ENCODE peak calls at places on chromosomes 1 and 21, in six cellular contexts. E is CD4-positive, alpha-beta T cell; F is lower lobe of right lung; P is trophoblast cell; I is coronary artery; D is CD8-positive, alpha-beta memory T cell. Y is an unnamed sample.

GRCh38 chr1:218570456-218570855 is 225.3 kb downstream of the TGFB2 start:
- DNase-seq in E (no peak), F (no peak), P (no peak), I (no peak), D (no peak), Y (no peak)

GRCh38 chr1:169110691-169111447 is 4.4 kb downstream of the ATP1B1 start:
- DNase-seq in E (no peak), F (peak), P (no peak), I (no peak), D (no peak), Y (no peak)

GRCh38 chr1:116489231-116489697 is 81.6 kb downstream of the CD58 start:
- DNase-seq in E (no peak), F (no peak), P (no peak), I (no peak), D (no peak), Y (no peak)

GRCh38 chr1:205387845-205388244 is 31.1 kb upstream of the KLHDC8A start:
- DNase-seq in E (no peak), F (no peak), P (no peak), I (no peak), D (no peak), Y (no peak)

GRCh38 chr1:223515416-223515815 is 122.2 kb downstream of the CCDC185 start:
- DNase-seq in E (peak), F (no peak), P (no peak), I (no peak), D (peak), Y (no peak)

GRCh38 chr1:154445040-154445472 is 39.9 kb downstream of the IL6R start:
- DNase-seq in E (no peak), F (no peak), P (no peak), I (no peak), D (no peak), Y (no peak)

GRCh38 chr21:26800001-26800400 is 45.2 kb downstream of the ADAMTS1 start:
- DNase-seq in E (no peak), F (no peak), P (no peak), I (no peak), D (no peak), Y (no peak)

GRCh38 chr1:220889848-220890287 is 10.6 kb downstream of the HLX start:
- DNase-seq in E (no peak), F (no peak), P (no peak), I (no peak), D (no peak), Y (no peak)

GRCh38 chr21:38282921-38283320 is 26.1 kb downstream of the KCNJ15 start:
- DNase-seq in E (no peak), F (no peak), P (no peak), I (no peak), D (no peak), Y (no peak)

GRCh38 chr1:173195596-173196088 is 11.5 kb downstream of the TNFSF4 start:
- DNase-seq in E (no peak), F (no peak), P (no peak), I (no peak), D (no peak), Y (no peak)

GRCh38 chr1:146020058-146020738 is 1.3 kb downstream of the HJV start:
- DNase-seq in E (no peak), F (no peak), P (no peak), I (no peak), D (no peak), Y (no peak)

GRCh38 chr1:101276818-101277217 is 40.0 kb downstream of the S1PR1 start:
- DNase-seq in E (no peak), F (no peak), P (no peak), I (no peak), D (no peak), Y (no peak)

GRCh38 chr1:230310381-230311163 is 115.6 kb downstream of the PGBD5 start:
- DNase-seq in E (peak), F (peak), P (peak), I (no peak), D (peak), Y (no peak)

DNA sequence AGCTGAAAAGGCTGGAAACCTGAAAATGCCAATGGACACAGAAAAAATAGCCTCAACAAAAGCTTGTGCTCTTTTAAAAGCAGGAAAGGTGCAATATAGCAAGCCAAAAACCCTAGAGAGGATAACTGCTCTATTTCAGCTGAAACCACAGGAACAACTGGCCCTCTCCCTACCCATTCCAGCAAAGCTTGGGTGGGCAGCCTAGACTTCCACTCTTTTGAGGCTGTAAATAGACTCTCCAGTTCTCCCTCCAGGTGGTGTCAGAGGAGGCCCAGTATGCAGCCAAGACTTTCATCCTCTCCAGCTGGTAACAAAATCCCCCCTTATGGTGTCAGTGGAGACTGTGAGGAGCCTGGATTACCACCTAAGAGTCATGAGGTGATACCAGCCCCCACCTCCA is 206.9 kb upstream of the PLD5 start:
- DNase-seq in E (no peak), F (no peak), P (no peak), I (no peak), D (no peak), Y (no peak)
- H3K27ac ChIP-seq in E (no peak), F (no peak), P (no peak), I (no peak), D (no peak), Y (no peak)

DNA sequence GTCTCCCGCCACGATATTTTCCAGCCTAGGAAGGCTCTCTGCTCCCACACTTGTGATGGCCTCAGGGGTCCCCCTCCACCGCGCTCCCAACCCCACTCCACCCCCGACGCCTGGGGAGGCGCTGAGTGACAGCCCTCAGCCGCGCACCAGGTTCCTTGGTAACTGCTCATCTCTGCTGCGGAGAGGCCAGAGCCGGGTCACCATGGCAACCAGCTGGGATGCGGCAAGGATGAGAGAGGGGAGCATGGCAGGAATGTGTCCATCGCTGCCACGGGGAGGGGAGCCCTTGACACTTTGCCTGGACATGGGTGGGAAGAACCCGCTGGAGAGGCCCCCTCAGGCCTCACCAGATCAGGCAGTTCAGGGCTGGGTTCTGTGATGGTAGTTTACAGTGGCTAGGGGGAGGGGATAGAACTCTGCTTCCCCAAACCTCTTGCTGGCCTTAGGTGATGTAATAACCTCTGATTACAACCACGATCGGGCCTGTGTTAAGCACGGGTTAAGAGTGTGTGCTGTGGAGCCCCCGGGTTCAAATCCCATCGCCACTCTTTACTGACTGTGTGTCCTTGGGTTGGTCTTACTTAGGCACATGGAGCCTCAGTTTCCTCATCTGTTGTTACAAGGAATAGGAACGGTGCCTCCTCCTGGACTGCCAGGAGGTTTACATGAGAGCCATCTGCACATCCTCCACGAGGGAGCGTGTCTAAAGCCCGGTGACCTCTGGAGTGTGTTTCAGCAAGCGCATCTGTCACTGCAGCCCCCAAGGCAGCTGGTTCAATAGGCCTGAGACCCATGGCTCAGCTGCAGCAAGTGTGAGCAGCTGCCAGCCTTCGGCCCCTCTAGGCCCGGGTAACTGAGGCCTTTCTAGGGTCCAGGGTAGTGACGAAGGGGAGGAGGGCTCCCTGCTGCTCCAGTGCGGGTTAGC is 6.3 kb downstream of the KIF17 start:
- DNase-seq in E (no peak), F (no peak), P (no peak), I (no peak), D (no peak), Y (no peak)
- H3K27ac ChIP-seq in E (no peak), F (no peak), P (no peak), I (no peak), D (no peak), Y (no peak)

GRCh38 chr1:85277027-85277625 is 694 bp upstream of the BCL10 start:
- DNase-seq in E (no peak), F (no peak), P (no peak), I (no peak), D (no peak), Y (no peak)
- H3K27ac ChIP-seq in E (peak), F (peak), P (peak), I (peak), D (peak), Y (peak)

GRCh38 chr1:234675006-234675405 is 65.0 kb upstream of the IRF2BP2 start:
- DNase-seq in E (no peak), F (no peak), P (no peak), I (no peak), D (no peak), Y (no peak)

GRCh38 chr1:234675561-234675960 is 65.6 kb upstream of the IRF2BP2 start:
- DNase-seq in E (no peak), F (no peak), P (no peak), I (no peak), D (no peak), Y (no peak)

GRCh38 chr1:234674218-234674815 is 64.3 kb upstream of the IRF2BP2 start:
- DNase-seq in E (no peak), F (no peak), P (no peak), I (no peak), D (no peak), Y (no peak)

GRCh38 chr1:234672349-234673135 is 62.6 kb upstream of the IRF2BP2 start:
- DNase-seq in E (no peak), F (no peak), P (no peak), I (no peak), D (no peak), Y (no peak)

GRCh38 chr1:234676103-234676594 is 66.2 kb upstream of the IRF2BP2 start:
- DNase-seq in E (peak), F (peak), P (peak), I (no peak), D (peak), Y (no peak)
- H3K27ac ChIP-seq in E (no peak), F (peak), P (no peak), I (peak), D (peak), Y (no peak)

GRCh38 chr21:28793043-28793442 is 199.6 kb downstream of the LTN1 start:
- DNase-seq in E (no peak), F (no peak), P (no peak), I (no peak), D (no peak), Y (no peak)
- H3K27ac ChIP-seq in E (no peak), F (no peak), P (no peak), I (no peak), D (no peak), Y (no peak)

DNA sequence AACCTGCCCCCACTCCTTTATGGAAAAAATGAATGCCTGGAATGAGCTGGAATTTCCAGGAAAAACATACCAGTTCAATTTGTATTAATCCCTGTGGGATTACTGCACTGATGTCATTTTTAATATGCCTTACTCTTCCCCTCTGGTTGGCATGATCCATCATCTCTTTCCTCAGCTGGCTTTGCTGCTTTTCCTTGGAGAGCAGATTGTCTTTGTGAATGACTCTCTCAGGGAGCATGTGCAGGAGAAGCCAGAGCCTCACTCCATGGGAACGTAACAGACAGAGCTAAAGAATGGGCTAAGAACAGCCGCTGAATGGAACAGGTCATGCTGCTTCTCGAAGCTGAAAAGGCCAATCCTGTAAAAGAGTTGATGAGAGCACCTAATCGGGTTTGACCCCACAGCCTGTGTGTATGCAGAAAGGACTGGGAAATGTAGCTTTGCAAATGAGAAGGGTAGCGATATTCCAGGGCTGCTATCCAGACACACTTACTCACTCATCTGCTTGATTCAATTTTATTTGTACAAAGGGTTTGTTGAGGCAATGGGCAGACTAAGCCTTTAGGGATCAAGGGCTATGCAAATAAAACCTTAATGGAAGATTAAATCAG is 20.7 kb downstream of the PHC2 start:
- DNase-seq in E (no peak), F (no peak), P (peak), I (peak), D (no peak), Y (no peak)
- H3K27ac ChIP-seq in E (no peak), F (no peak), P (no peak), I (peak), D (no peak), Y (no peak)

DNA sequence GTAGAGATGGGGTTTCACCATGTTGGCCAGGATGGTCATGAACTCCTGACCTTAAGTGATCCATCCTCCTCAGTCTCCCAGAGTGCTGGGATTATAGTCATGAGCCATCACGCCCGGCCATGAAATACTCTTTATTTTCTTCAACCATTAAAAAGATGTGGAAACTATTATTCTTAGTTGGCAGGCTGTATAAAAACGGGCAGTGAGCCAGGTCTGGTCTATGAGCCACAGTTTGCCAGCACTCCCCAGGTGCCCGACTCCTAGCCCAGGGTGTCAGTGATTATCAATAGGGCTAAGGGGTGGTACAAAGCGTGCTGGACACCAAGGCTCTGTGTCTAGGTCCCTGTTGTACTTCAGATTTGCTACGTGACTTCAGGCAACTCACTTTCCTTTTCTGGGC is 3.7 kb upstream of the TMEM61 start:
- DNase-seq in E (no peak), F (no peak), P (no peak), I (no peak), D (no peak), Y (peak)
- H3K27ac ChIP-seq in E (no peak), F (no peak), P (no peak), I (no peak), D (no peak), Y (no peak)